ENCODE peak calls at places on chromosomes 13 and 19, in four cellular contexts. T is HepG2, X is upper lobe of left lung, P is GM23338. K is an unnamed sample.

GRCh38 chr13:33108620-33109019 is 92.4 kb downstream of the KL start:
- ATAC-seq in T (no peak), X (no peak), P (no peak), K (peak)

GRCh38 chr13:31022491-31022890 is 90.0 kb downstream of the TEX26 start:
- ATAC-seq in T (no peak), X (no peak), P (no peak), K (no peak)

GRCh38 chr13:100182894-100183490 is 94.1 kb downstream of the PCCA start:
- ATAC-seq in T (peak), X (no peak), P (no peak), K (no peak)

GRCh38 chr19:262125-262524 is 29.1 kb downstream of the PLPP2 start:
- ATAC-seq in T (no peak), X (no peak), P (no peak), K (no peak)

GRCh38 chr13:51297556-51297955 is 41.9 kb upstream of the SERPINE3 start:
- ATAC-seq in T (peak), X (no peak), P (peak), K (no peak)

GRCh38 chr13:61406275-61406674 is 9.4 kb downstream of the PCDH20 start:
- ATAC-seq in T (no peak), X (no peak), P (no peak), K (no peak)

GRCh38 chr13:29496241-29496712 is 99.2 kb downstream of the SLC7A1 start:
- ATAC-seq in T (peak), X (peak), P (no peak), K (peak)

GRCh38 chr19:1490311-1491113 is at the start of gene PCSK4:
- ATAC-seq in T (peak), X (peak), P (peak), K (peak)

GRCh38 chr19:42048992-42049391 is 21.0 kb downstream of the GRIK5 start:
- ATAC-seq in T (no peak), X (no peak), P (no peak), K (no peak)

GRCh38 chr19:5339470-5339949 is 1.1 kb downstream of the PTPRS start:
- ATAC-seq in T (no peak), X (no peak), P (peak), K (no peak)

GRCh38 chr13:62551588-62551987 is 1135.9 kb upstream of the PCDH20 start:
- ATAC-seq in T (no peak), X (no peak), P (no peak), K (no peak)

GRCh38 chr19:18655173-18655844 is 18.5 kb downstream of the KLHL26 start:
- ATAC-seq in T (no peak), X (no peak), P (no peak), K (no peak)

GRCh38 chr13:25067054-25067453 is 28.9 kb upstream of the PABPC3 start:
- ATAC-seq in T (no peak), X (no peak), P (peak), K (no peak)

GRCh38 chr13:26628706-26629105 is 71.2 kb downstream of the WASF3 start:
- ATAC-seq in T (peak), X (peak), P (peak), K (no peak)

GRCh38 chr19:41407271-41407670 is 9.7 kb downstream of the BCKDHA start:
- ATAC-seq in T (no peak), X (peak), P (peak), K (no peak)

GRCh38 chr19:11382898-11383705 is 1.0 kb downstream of the EPOR start:
- ATAC-seq in T (peak), X (peak), P (peak), K (no peak)
- TF ChIP-seq POLR2AphosphoS5 in T (no peak), X (no peak), P (no peak), K (no peak)

DNA sequence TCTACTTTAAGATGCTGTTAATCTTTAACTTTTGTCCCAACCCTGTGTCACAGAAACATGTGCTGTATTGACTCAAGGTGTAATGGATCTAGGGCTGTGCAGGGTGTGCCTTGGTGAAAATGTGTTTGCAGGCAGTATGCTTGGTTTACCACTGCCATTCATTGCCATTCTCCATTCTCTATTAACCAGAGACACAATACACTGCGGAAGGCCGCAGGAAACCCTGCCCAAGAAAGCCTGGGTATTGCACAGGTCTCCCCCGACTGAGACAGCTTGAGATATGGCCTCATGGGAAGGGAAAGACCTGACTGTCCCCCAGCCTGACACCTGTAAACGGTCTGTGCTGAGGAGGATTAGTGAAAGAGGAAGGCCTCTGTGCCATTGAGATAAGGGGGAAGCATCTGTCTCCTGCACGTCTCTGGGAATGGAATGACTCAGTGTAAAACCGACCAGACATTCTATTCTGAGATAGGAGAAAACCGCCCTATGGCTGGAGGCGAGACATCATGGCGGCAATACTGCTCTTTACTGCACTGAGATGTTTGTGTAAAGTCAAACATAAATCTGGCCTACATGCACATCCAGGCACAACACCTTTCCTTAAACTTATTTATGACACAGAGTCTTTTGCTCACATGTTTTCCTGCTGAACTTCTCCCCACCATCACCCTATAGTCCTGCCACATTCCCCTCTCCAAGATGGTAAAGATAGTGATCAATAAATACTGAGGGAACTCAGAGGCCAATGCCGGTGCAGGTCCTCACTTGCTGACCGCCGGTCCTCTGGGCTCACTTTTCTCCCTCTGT is 13.1 kb upstream of the ZNF888 start:
- ATAC-seq in T (peak), X (no peak), P (no peak), K (no peak)
- TF ChIP-seq POLR2AphosphoS5 in T (no peak), X (no peak), P (no peak), K (no peak)

GRCh38 chr13:44158741-44159632 is 214.6 kb upstream of the SERP2 start:
- ATAC-seq in T (no peak), X (no peak), P (no peak), K (peak)
- TF ChIP-seq POLR2AphosphoS5 in T (no peak), X (no peak), P (no peak), K (peak)

DNA sequence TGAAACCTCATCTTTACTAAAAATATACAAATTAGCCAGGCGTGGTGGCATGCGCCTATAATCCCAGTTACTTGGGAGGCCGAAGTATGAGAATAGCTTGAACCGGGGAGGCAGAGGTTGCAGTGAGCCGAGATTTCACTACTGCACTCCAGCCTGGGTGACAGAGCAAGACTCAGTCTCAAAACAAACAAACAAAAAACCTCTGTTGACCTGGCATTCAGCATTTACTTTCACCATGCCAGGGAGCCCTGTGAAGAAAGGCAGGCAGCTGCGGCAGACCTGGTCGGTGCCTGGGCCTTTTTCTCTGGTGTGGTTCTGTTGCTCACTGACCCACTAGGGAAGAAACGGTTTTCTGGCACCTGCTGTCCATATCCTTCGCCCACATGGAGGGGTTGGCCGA is 49.8 kb downstream of the DNM2 start:
- ATAC-seq in T (no peak), X (no peak), P (no peak), K (no peak)
- TF ChIP-seq POLR2AphosphoS5 in T (no peak), X (no peak), P (no peak), K (no peak)

GRCh38 chr19:3268326-3268725 is 43.9 kb downstream of the CELF5 start:
- ATAC-seq in T (no peak), X (no peak), P (no peak), K (no peak)
- TF ChIP-seq POLR2AphosphoS5 in T (no peak), X (no peak), P (no peak), K (no peak)

K was measured in gastroesophageal sphincter.